ENCODE peak calls at places on chromosomes 13 and 19, in four cellular contexts. U is IMR-90, V is mesendoderm, K is H1. R is an unnamed sample.

GRCh38 chr13:94480672-94481145 is 1.2 kb upstream of the DCT start:
- DNase-seq in U (peak; percentile 20), K (no peak), V (no peak), R (no peak)

GRCh38 chr13:59425211-59425721 is 738.5 kb downstream of the DIAPH3 start:
- DNase-seq in U (peak; percentile 84), V (no peak), K (no peak), R (no peak)

GRCh38 chr13:45339867-45340266 is 1.1 kb downstream of the TPT1 start:
- DNase-seq in K (no peak), U (no peak), V (no peak), R (no peak)

GRCh38 chr13:37495046-37495445 is 103.5 kb downstream of the POSTN start:
- DNase-seq in U (peak; percentile 10), V (no peak), K (no peak), R (no peak)

GRCh38 chr19:19628499-19629134 is 597 bp upstream of the LPAR2 start:
- DNase-seq in V (peak; percentile 93), U (peak; percentile 48), K (peak; percentile 90), R (peak; percentile 95)

GRCh38 chr13:84430015-84430414 is 547.7 kb upstream of the SLITRK1 start:
- DNase-seq in U (peak; percentile 40), K (no peak), V (no peak), R (no peak)

GRCh38 chr13:35365885-35366284 is 110.6 kb downstream of the MAB21L1 start:
- DNase-seq in U (no peak), K (no peak), V (no peak), R (no peak)

GRCh38 chr19:53432088-53432661 is 391 bp downstream of the ZNF761 start:
- DNase-seq in V (peak; percentile 34), K (peak; percentile 56), U (peak; percentile 13), R (no peak)

GRCh38 chr13:98650376-98651107 is 73.6 kb upstream of the STK24 start:
- DNase-seq in K (no peak), V (peak; percentile 45), U (no peak), R (no peak)

GRCh38 chr19:32224371-32225244 is 120.8 kb upstream of the ZNF507 start:
- DNase-seq in K (peak; percentile 91), V (peak; percentile 49), U (peak; percentile 15), R (peak; percentile 61)

GRCh38 chr19:29800086-29800825 is 11.5 kb upstream of the CCNE1 start:
- DNase-seq in K (no peak), U (no peak), V (no peak), R (no peak)

GRCh38 chr13:94339116-94339687 is 140.3 kb downstream of the DCT start:
- DNase-seq in V (no peak), K (no peak), U (no peak), R (no peak)

GRCh38 chr19:42096255-42096837 is 20.4 kb downstream of the ZNF574 start:
- DNase-seq in U (no peak), V (peak; percentile 23), K (no peak), R (no peak)

GRCh38 chr19:34351382-34351802 is 13.6 kb upstream of the GPI start:
- DNase-seq in V (no peak), K (no peak), U (no peak), R (no peak)

GRCh38 chr13:59776924-59777690 is 386.6 kb downstream of the DIAPH3 start:
- DNase-seq in V (no peak), U (peak; percentile 90), K (no peak), R (no peak)

GRCh38 chr13:63184693-63185092 is 1769.0 kb upstream of the PCDH20 start:
- DNase-seq in K (peak; percentile 51), V (peak; percentile 97), U (peak; percentile 88), R (peak; percentile 88)

GRCh38 chr13:94997126-94997525 is 284.8 kb upstream of the SOX21 start:
- DNase-seq in V (no peak), U (no peak), K (no peak), R (no peak)

GRCh38 chr13:35768551-35768950 is 292.1 kb upstream of the MAB21L1 start:
- DNase-seq in V (no peak), K (no peak), U (peak; percentile 76), R (no peak)

GRCh38 chr19:29887498-29887897 is 54.5 kb upstream of the URI1 start:
- DNase-seq in V (no peak), U (peak; percentile 10), K (no peak), R (no peak)

GRCh38 chr13:44117351-44117750 is 237.6 kb downstream of the LACC1 start:
- DNase-seq in V (peak; percentile 57), K (no peak), U (peak; percentile 48), R (no peak)

GRCh38 chr19:35223856-35224505 is 4.6 kb downstream of the FAM187B start:
- DNase-seq in V (no peak), U (no peak), K (no peak), R (no peak)

GRCh38 chr13:62171697-62172096 is 756.0 kb upstream of the PCDH20 start:
- DNase-seq in V (no peak), K (no peak), U (no peak), R (no peak)

GRCh38 chr19:37654118-37654517 is 1.1 kb downstream of the ZFP30 start:
- DNase-seq in K (no peak), V (no peak), U (no peak), R (no peak)

GRCh38 chr19:10946964-10947657 is 13.7 kb upstream of the SMARCA4 start:
- DNase-seq in V (no peak), K (no peak), U (peak; percentile 60), R (no peak)

GRCh38 chr19:45404557-45405434 is at the start of gene PPP1R13L:
- DNase-seq in U (peak; percentile 56), V (peak; percentile 98), K (peak; percentile 93), R (peak; percentile 98)

GRCh38 chr13:20495087-20496023 is 30.3 kb downstream of the CRYL1 start:
- DNase-seq in U (peak; percentile 72), V (peak; percentile 60), K (peak; percentile 68), R (peak; percentile 46)

GRCh38 chr13:19864018-19864338 is 529 bp upstream of the ZMYM5 start:
- DNase-seq in V (peak; percentile 84), U (no peak), K (no peak), R (no peak)

GRCh38 chr13:50990540-50991506 is 81.2 kb downstream of the RNASEH2B start:
- DNase-seq in K (no peak), V (peak; percentile 55), U (peak; percentile 69), R (peak; percentile 49)

GRCh38 chr13:69935043-69935442 is 172.6 kb upstream of the ATXN8OS start:
- DNase-seq in K (no peak), V (peak; percentile 44), U (no peak), R (no peak)

GRCh38 chr13:93784191-93784590 is 557.6 kb downstream of the GPC6 start:
- DNase-seq in V (no peak), U (no peak), K (no peak), R (no peak)

GRCh38 chr13:93217701-93218100 is 8.9 kb upstream of the GPC6 start:
- DNase-seq in K (no peak), U (no peak), V (no peak), R (no peak)

GRCh38 chr19:12786149-12786870 is 5.0 kb upstream of the JUNB start:
- DNase-seq in U (no peak), V (no peak), K (no peak), R (no peak)

GRCh38 chr19:3966051-3967017 is 4.6 kb downstream of the DAPK3 start:
- DNase-seq in K (no peak), U (no peak), V (no peak), R (no peak)
- H2BK5ac ChIP-seq in K (no peak overlapping the region), U (peak overlapping the region; percentile 40), V (no peak overlapping the region), R (no peak overlapping the region)

DNA sequence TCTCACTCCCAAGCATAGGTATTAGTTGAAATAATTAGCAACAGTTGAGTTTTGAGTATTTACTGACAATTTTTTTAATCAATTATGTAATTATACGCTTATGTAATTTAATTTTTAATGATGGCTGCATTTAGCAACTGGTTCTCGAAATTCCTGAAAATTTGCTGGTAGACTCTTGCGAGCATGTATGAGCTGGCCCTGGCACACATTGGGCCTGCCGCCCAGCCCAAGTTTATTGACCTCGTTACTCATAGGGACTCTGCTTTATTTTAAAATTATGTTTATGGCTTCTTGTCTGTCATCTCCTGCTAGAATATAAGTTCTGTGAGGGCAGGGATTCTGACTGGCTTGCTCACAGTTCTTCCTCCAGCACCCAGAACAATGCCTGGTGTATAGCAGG is 6.7 kb downstream of the KLK14 start:
- DNase-seq in V (no peak), U (no peak), K (no peak), R (no peak)
- H2BK15ac ChIP-seq in V (no peak overlapping the region), U (no peak overlapping the region), K (no peak overlapping the region), R (no peak overlapping the region)

GRCh38 chr19:15733895-15734294 is 3.9 kb upstream of the OR10H3 start:
- DNase-seq in U (no peak), K (no peak), V (no peak), R (no peak)

GRCh38 chr19:15727724-15728123 is at the start of gene OR10H2:
- DNase-seq in V (no peak), U (no peak), K (no peak), R (no peak)

GRCh38 chr19:15737722-15738121 is at the start of gene OR10H3:
- DNase-seq in V (no peak), K (no peak), U (no peak), R (no peak)

GRCh38 chr19:15730538-15730937 is 2.7 kb downstream of the OR10H2 start:
- DNase-seq in U (no peak), V (no peak), K (no peak), R (no peak)

DNA sequence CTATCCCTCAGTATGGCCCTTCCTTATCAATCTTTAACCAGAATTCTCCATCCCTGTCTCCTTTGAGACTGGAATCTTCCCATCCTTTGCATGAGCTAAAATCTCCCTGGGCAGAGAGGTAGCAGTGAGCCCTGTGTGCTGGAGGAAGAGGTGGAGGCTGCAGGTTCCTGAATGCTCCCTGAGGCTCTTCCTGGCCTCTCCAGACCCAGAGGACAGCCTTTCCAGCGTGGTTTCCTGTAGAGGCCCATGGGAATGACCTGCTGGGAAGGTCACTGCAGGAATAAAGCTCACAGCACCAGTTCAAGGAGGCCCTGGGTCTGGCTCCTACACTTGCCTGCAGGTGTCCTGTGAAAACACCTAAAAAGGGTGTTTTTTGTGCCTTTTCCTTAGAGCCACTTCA is 4.6 kb downstream of the OR10H2 start:
- DNase-seq in U (no peak), V (no peak), K (no peak), R (no peak)
- H3K56ac ChIP-seq in U (no peak overlapping the region), V (no peak overlapping the region), K (no peak overlapping the region), R (no peak overlapping the region)

DNA sequence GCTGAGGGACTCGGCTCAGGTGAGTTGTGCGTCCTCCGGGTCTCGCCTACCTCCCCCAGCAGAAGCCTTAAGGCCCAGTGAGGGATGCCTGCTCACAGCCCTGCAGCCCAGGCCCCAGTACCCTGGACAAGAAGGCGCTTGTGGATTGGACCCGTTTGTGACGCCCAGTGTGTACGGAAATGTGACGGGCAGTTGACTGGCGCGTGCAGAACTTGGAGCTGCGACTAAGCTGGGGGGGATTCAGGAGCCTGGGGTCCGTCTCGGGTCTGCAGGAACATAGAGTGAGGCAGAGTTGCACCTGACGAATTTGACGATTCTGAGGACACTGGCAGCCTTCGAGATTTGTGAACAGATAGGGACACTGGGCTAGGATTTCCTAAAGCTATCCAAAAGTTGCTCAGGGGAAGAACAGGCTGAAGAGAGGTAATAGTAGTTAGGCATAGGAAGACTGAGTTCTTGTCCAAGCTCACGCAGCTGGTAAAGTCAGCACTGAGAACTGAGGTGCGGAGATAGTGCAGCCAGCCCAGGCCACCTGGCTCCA is 519 bp downstream of the ZNF551 start:
- DNase-seq in V (no peak), U (no peak), K (no peak), R (no peak)
- H2BK5ac ChIP-seq in V (no peak overlapping the region), U (no peak overlapping the region), K (peak overlapping the region; percentile 55), R (no peak overlapping the region)

GRCh38 chr19:855566-856120 is 3.5 kb downstream of the ELANE start:
- DNase-seq in U (no peak), V (no peak), K (no peak), R (no peak)
- H2BK15ac ChIP-seq in U (no peak overlapping the region), V (no peak overlapping the region), K (no peak overlapping the region), R (no peak overlapping the region)

GRCh38 chr13:108624108-108624507 is 5.3 kb upstream of the MYO16 start:
- DNase-seq in K (no peak), U (no peak), V (no peak), R (no peak)
- H3K56ac ChIP-seq in K (no peak overlapping the region), U (no peak overlapping the region), V (no peak overlapping the region), R (no peak overlapping the region)

GRCh38 chr19:49061445-49061844 is 3.2 kb downstream of the NTF4 start:
- DNase-seq in K (no peak), V (no peak), U (no peak), R (no peak)
- H2BK5ac ChIP-seq in K (no peak overlapping the region), V (no peak overlapping the region), U (no peak overlapping the region), R (no peak overlapping the region)